ENCODE peak calls at places on chromosomes 13 and 19, in five cellular contexts. S is H9, R is Calu3, C is endodermal cell, X is mammary epithelial cell. K is an unnamed sample.

GRCh38 chr13:22915442-22916082 is 265.2 kb upstream of the SGCG start:
- DNase-seq in S (peak; percentile 88), R (peak; percentile 13), C (peak; percentile 95), X (peak; percentile 3), K (peak; percentile 83)

GRCh38 chr13:110869231-110869804 is 45.6 kb downstream of the ANKRD10 start:
- DNase-seq in S (no peak), R (no peak), C (peak; percentile 55), X (no peak), K (no peak)

GRCh38 chr13:89307278-89307677 is 1636.1 kb downstream of the SLITRK5 start:
- DNase-seq in S (no peak), R (no peak), C (no peak), X (no peak), K (no peak)

GRCh38 chr13:22126433-22127021 is 455.7 kb downstream of the FGF9 start:
- DNase-seq in S (no peak), R (no peak), C (no peak), X (no peak), K (no peak)

GRCh38 chr13:96075953-96076543 is 13.9 kb upstream of the HS6ST3 start:
- DNase-seq in S (no peak), R (no peak), C (no peak), X (no peak), K (no peak)

GRCh38 chr19:1140673-1141072 is 33.4 kb downstream of the SBNO2 start:
- DNase-seq in S (no peak), R (no peak), C (no peak), X (no peak), K (no peak)

GRCh38 chr13:28467886-28468519 is 26.9 kb downstream of the FLT1 start:
- DNase-seq in S (no peak), R (no peak), C (no peak), X (no peak), K (no peak)

GRCh38 chr13:48251616-48252081 is 18.6 kb downstream of the ITM2B start:
- DNase-seq in S (no peak), R (no peak), C (no peak), X (no peak), K (no peak)

GRCh38 chr19:28023064-28023463 is 1189.9 kb downstream of the UQCRFS1 start:
- DNase-seq in S (no peak), R (no peak), C (no peak), X (no peak), K (no peak)

GRCh38 chr19:53088091-53088490 is 15.1 kb downstream of the ZNF160 start:
- DNase-seq in S (no peak), R (no peak), C (no peak), X (no peak), K (no peak)

DNA sequence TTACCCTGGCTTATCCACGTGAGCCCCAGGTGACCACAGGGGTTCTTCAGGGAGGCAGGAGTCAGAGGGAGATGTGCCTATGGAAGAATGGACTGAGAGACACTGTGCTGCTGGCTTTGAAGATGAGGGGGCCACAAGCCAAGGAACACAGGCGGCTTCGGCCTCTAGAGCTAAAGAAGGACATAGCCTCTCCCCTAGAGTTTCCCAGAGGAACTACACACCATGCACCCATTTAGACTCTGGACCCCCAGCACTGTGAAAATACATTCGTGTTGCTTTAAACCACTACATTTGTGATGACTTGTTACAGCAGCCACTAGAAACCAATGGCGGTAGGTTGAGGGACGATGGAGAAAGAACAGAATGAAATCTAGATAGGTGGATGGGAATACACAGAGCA is 13.7 kb upstream of the ATF5 start:
- DNase-seq in S (no peak), R (no peak), C (no peak), X (no peak), K (no peak)
- TF ChIP-seq CTCF in S (peak; percentile 46), R (no peak), C (peak; percentile 52), X (peak; percentile 22), K (peak; percentile 42)

GRCh38 chr13:50911051-50911690 is 1.6 kb downstream of the RNASEH2B start:
- DNase-seq in S (no peak), R (no peak), C (no peak), X (peak; percentile 18), K (no peak)

GRCh38 chr13:50909605-50910482 is at the start of gene RNASEH2B:
- DNase-seq in S (peak; percentile 78), R (peak; percentile 73), C (peak; percentile 89), X (peak; percentile 40), K (peak; percentile 69)

GRCh38 chr13:50911937-50912624 is 2.5 kb downstream of the RNASEH2B start:
- DNase-seq in S (peak; percentile 90), R (peak; percentile 81), C (peak; percentile 97), X (peak; percentile 65), K (peak; percentile 95)

GRCh38 chr13:50908371-50908770 is 1.2 kb upstream of the RNASEH2B start:
- DNase-seq in S (no peak), R (no peak), C (no peak), X (no peak), K (no peak)

GRCh38 chr13:50910483-50910805 is 853 bp downstream of the RNASEH2B start:
- DNase-seq in S (peak; percentile 61), R (peak; percentile 22), C (peak; percentile 80), X (no peak), K (peak; percentile 50)
- TF ChIP-seq CTCF in S (no peak), R (no peak), C (no peak), X (no peak), K (no peak)

DNA sequence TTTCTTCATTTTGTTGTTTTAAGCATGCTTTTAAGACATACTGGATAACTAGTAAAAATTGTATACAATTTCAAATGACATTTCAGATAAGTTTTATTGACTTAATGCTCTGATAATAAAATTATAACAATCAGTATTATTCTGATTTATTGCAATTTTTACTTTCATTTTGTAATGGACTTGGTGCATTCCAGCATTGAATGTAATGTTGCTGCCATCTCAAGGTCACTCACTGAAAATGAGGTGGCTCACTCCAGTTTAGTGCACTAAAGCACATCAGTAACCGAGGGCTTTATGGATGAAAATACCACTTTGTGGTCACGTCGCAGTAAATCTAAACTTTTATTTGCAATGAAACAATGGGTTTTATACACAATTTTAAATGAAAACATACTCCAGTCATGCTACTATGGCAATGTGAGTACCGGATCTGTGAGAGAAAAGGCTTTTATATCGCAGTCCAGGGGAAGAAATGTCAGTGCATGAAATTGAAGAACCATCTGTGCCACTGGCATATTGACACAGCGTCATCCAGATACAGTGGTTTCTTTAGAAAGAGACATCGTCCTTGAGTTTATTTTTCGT is 20.7 kb upstream of the ZNF507 start:
- DNase-seq in S (no peak), R (no peak), C (no peak), X (no peak), K (no peak)
- TF ChIP-seq CTCF in S (no peak), R (no peak), C (no peak), X (no peak), K (no peak)

GRCh38 chr19:10390652-10391286 is 10.4 kb upstream of the TYK2 start:
- DNase-seq in S (peak; percentile 85), R (peak; percentile 74), C (peak; percentile 93), X (peak; percentile 38), K (peak; percentile 67)

GRCh38 chr19:10393137-10393536 is 10.2 kb downstream of the CDC37 start:
- DNase-seq in S (no peak), R (no peak), C (no peak), X (no peak), K (no peak)

GRCh38 chr19:10392120-10392519 is 11.2 kb downstream of the CDC37 start:
- DNase-seq in S (no peak), R (no peak), C (no peak), X (no peak), K (no peak)

GRCh38 chr19:10388957-10389356 is 8.6 kb upstream of the TYK2 start:
- DNase-seq in S (peak; percentile 87), R (peak; percentile 86), C (peak; percentile 97), X (peak; percentile 55), K (peak; percentile 91)

DNA sequence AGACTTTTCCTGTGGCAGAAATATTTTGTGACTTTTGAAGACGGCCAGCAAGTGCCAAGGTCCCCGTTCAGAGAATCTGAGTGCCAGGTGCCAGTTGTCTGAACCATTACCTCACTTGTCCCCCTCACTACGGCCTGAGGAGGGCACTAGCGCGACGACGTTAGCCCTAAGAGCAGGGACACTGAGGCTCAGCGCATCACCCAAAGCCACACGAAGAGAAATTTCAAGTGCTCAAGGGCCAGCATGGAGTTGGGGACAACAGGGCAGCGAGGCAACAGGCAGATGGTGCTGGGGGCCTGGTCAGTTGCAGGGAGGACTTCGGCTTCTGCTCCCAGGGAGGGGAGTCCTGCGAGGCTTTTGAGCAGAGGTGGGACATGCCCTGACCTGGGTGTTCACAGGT is 9.5 kb upstream of the TYK2 start:
- DNase-seq in S (peak; percentile 68), R (no peak), C (peak; percentile 79), X (no peak), K (no peak)
- TF ChIP-seq CTCF in S (peak; percentile 58), R (no peak), C (peak; percentile 63), X (peak; percentile 24), K (no peak)

DNA sequence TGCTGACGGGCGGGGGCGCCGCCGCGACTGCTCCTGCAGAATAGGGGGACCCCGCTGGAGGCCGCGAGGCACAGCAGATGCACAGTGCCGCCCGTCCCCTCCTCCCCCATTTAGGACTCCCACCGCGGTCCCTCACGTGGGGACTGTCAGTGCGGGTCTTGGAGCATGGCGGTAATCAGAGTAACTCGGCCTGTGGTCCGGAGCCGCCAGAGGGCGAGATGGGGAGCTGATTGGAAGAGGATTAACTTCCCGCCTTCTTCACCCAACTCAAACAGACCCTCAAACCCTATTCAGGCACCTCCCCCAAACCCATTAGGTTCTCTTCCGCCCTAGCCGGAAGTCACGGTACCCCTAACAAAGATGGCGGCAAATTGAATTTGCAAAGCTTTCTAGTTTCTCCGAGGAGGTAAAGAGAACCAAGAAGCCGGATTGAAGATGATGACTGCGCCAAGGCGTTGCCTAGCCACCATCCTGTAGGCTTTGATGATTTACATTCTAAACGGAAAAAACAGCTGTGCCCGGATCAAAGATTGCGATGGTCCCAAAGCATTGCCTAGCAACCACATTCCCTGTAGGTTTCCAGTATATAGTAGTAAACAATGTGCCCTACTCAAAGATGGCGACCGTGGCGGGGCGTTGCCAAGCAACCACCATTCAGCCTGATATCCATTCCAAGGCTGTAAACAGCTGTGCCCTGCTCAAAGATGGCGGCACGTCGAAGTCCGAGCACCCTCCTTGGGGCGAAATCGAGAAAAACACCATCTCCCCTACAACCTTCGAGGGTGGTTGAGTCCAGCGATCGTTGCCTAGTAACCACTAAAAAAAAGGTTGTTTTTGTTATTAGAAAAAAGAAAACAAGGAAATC is at the start of gene FUZ:
- DNase-seq in S (peak; percentile 99), R (peak; percentile 93), C (peak; percentile 99), X (peak; percentile 94), K (peak; percentile 93)
- TF ChIP-seq CTCF in S (peak; percentile 63), R (no peak), C (peak; percentile 64), X (peak; percentile 21), K (no peak)

GRCh38 chr13:19601749-19602725 is 31.4 kb upstream of the MPHOSPH8 start:
- DNase-seq in S (peak; percentile 64), R (peak; percentile 69), C (peak; percentile 89), X (peak; percentile 48), K (peak; percentile 71)
- TF ChIP-seq CTCF in S (peak; percentile 56), R (no peak), C (peak; percentile 65), X (peak; percentile 18), K (no peak)

K was measured in glutamatergic neuron.